ENCODE peak calls at places on chromosomes 12 and 14, in six cellular contexts. L is astrocyte; Z is DMS53; E is NCI-H460; S is stimulated activated CD4-positive, alpha-beta T cell treated with anti-CD3 and anti-CD28 coated beads, Interleukin-12 subunit alpha, Interleukin-12 subunit beta, amount 100 ng/mL, for 24 hours; B is AG09309. J is an unnamed sample.
A peak's percentile ranks its signal among the peaks of the same experiment; 100 is the strongest.

GRCh38 chr12:30975581-30975980 is 49.0 kb downstream of the TSPAN11 start:
- DNase-seq in L (no peak), Z (peak; percentile 51), E (no peak), S (no peak), B (no peak), J (no peak)

GRCh38 chr14:77051101-77051500 is 22.6 kb upstream of the IRF2BPL start:
- DNase-seq in L (no peak), Z (no peak), E (no peak), S (no peak), B (no peak), J (no peak)

GRCh38 chr12:10753066-10753465 is 29.9 kb upstream of the YBX3 start:
- DNase-seq in L (peak; percentile 76), Z (no peak), E (no peak), S (no peak), B (peak; percentile 32), J (no peak)

GRCh38 chr12:78149459-78149858 is 318.8 kb downstream of the NAV3 start:
- DNase-seq in L (no peak), Z (peak; percentile 35), E (no peak), S (no peak), B (no peak), J (no peak)

GRCh38 chr14:50823763-50824636 is 7.0 kb downstream of the NIN start:
- DNase-seq in L (no peak), Z (no peak), E (no peak), S (no peak), B (no peak), J (no peak)

GRCh38 chr14:35215110-35215872 is 76.9 kb upstream of the PSMA6 start:
- DNase-seq in L (peak; percentile 60), Z (peak; percentile 33), E (peak; percentile 30), S (no peak), B (peak; percentile 53), J (no peak)

GRCh38 chr12:111870216-111870615 is 28.2 kb downstream of the MAPKAPK5 start:
- DNase-seq in L (no peak), Z (no peak), E (no peak), S (no peak), B (no peak), J (no peak)

GRCh38 chr12:66779466-66779865 is 100.6 kb upstream of the GRIP1 start:
- DNase-seq in L (no peak), Z (no peak), E (no peak), S (no peak), B (no peak), J (no peak)

GRCh38 chr12:5964913-5965900 is 20.1 kb upstream of the ANO2 start:
- DNase-seq in L (no peak), Z (no peak), E (no peak), S (no peak), B (no peak), J (no peak)

GRCh38 chr12:63790608-63790945 is 10.9 kb downstream of the RXYLT1 start:
- DNase-seq in L (no peak), Z (no peak), E (no peak), S (no peak), B (no peak), J (no peak)

GRCh38 chr14:100030441-100031153 is 34.6 kb upstream of the EVL start:
- DNase-seq in L (peak; percentile 97), Z (no peak), E (no peak), S (no peak), B (peak; percentile 80), J (no peak)

GRCh38 chr12:19053218-19053617 is 76.3 kb upstream of the PLEKHA5 start:
- DNase-seq in L (no peak), Z (no peak), E (no peak), S (no peak), B (no peak), J (no peak)

GRCh38 chr12:43233861-43234260 is 318.1 kb downstream of the ADAMTS20 start:
- DNase-seq in L (no peak), Z (no peak), E (no peak), S (no peak), B (no peak), J (no peak)

GRCh38 chr14:76876076-76876475 is 49.9 kb downstream of the LRRC74A start:
- DNase-seq in L (peak; percentile 42), Z (peak; percentile 80), E (peak; percentile 64), S (peak; percentile 41), B (peak; percentile 21), J (no peak)

GRCh38 chr14:54699087-54699530 is 132.2 kb downstream of the SAMD4A start:
- DNase-seq in L (peak; percentile 61), Z (peak; percentile 16), E (no peak), S (no peak), B (no peak), J (no peak)

GRCh38 chr14:104147346-104148125 is 9.1 kb downstream of the KIF26A start:
- DNase-seq in L (no peak), Z (no peak), E (no peak), S (no peak), B (no peak), J (no peak)

GRCh38 chr14:79091381-79091963 is 921.3 kb downstream of the NRXN3 start:
- DNase-seq in L (no peak), Z (peak; percentile 13), E (no peak), S (no peak), B (no peak), J (no peak)

GRCh38 chr12:13128291-13129000 is 25.0 kb upstream of the GSG1 start:
- DNase-seq in L (no peak), Z (no peak), E (no peak), S (no peak), B (peak; percentile 62), J (no peak)

GRCh38 chr14:53016919-53017318 is 66.1 kb upstream of the FERMT2 start:
- DNase-seq in L (no peak), Z (no peak), E (no peak), S (no peak), B (no peak), J (no peak)

GRCh38 chr14:21041676-21042433 is at the start of gene RNASE7:
- DNase-seq in L (peak; percentile 42), Z (no peak), E (no peak), S (no peak), B (no peak), J (no peak)

GRCh38 chr12:1616233-1617066 is 12.6 kb upstream of the WNT5B start:
- DNase-seq in L (no peak), Z (no peak), E (no peak), S (no peak), B (no peak), J (no peak)

GRCh38 chr12:109731806-109732205 is 18.2 kb downstream of the FAM222A start:
- DNase-seq in L (no peak), Z (no peak), E (no peak), S (no peak), B (no peak), J (no peak)

GRCh38 chr12:15208871-15209656 is 12.2 kb downstream of the RERG start:
- DNase-seq in L (peak; percentile 59), Z (no peak), E (no peak), S (no peak), B (no peak), J (no peak)

GRCh38 chr12:108561852-108562347 is 496 bp upstream of the ISCU start:
- DNase-seq in L (no peak), Z (peak; percentile 87), E (no peak), S (no peak), B (no peak), J (no peak)

GRCh38 chr12:129503802-129504201 is 400.0 kb downstream of the TMEM132D start:
- DNase-seq in L (no peak), Z (no peak), E (no peak), S (no peak), B (no peak), J (no peak)

GRCh38 chr12:81209001-81209400 is 131.1 kb downstream of the ACSS3 start:
- DNase-seq in L (peak; percentile 24), Z (peak; percentile 21), E (no peak), S (no peak), B (peak; percentile 14), J (no peak)

GRCh38 chr14:83217492-83217891 is 1683.8 kb upstream of the SEL1L start:
- DNase-seq in L (peak; percentile 0), Z (no peak), E (no peak), S (no peak), B (no peak), J (no peak)

GRCh38 chr12:52005903-52006703 is 643 bp upstream of the TAMALIN start:
- DNase-seq in L (no peak), Z (peak; percentile 60), E (no peak), S (no peak), B (no peak), J (no peak)

GRCh38 chr14:94681300-94682060 is 69.3 kb downstream of the SERPINA3 start:
- DNase-seq in L (peak; percentile 7), Z (peak; percentile 12), E (peak; percentile 38), S (no peak), B (peak; percentile 8), J (no peak)

GRCh38 chr14:37584211-37585100 is 10.6 kb downstream of the FOXA1 start:
- DNase-seq in L (no peak), Z (no peak), E (no peak), S (no peak), B (no peak), J (no peak)

GRCh38 chr12:64461634-64462414 is 9.9 kb downstream of the TBK1 start:
- DNase-seq in L (peak; percentile 83), Z (no peak), E (no peak), S (no peak), B (peak; percentile 81), J (no peak)

GRCh38 chr12:57715786-57716185 is 21.9 kb downstream of the OS9 start:
- DNase-seq in L (no peak), Z (no peak), E (no peak), S (no peak), B (no peak), J (no peak)

GRCh38 chr12:15856097-15856982 is 25.8 kb upstream of the STRAP start:
- DNase-seq in L (peak; percentile 29), Z (peak; percentile 87), E (peak; percentile 54), S (no peak), B (no peak), J (peak; percentile 38)

GRCh38 chr14:74932401-74932901 is 9.4 kb upstream of the RPS6KL1 start:
- DNase-seq in L (no peak), Z (no peak), E (no peak), S (no peak), B (no peak), J (no peak)

GRCh38 chr12:22656835-22657234 is 31.9 kb downstream of the ETNK1 start:
- DNase-seq in L (no peak), Z (peak; percentile 24), E (no peak), S (no peak), B (no peak), J (no peak)

J was measured in T-cell.